ENCODE peak calls at places on chromosomes 1 and 21, in nine cellular contexts. One of them, this sample, is unnamed.

GRCh38 chr1:165306543-165307434 is 49.7 kb downstream of the LMX1A start:
- DNase-seq in AG20443: no peak
- DNase-seq in neural crest cell: no peak
- DNase-seq in amygdala: no peak
- DNase-seq in fibroblast of lung: no peak
- DNase-seq in SHP77: no peak
- DNase-seq in HFF-Myc: no peak
- DNase-seq in HCEC 1CT: no peak
- DNase-seq in activated CD4-positive, alpha-beta T cell treated with anti-CD3 and anti-CD28 coated beads, Interleukin-2, amount 10 ng/mL, durations not matched to agents 7 days and 5 days: no peak
- DNase-seq in this sample: no peak

GRCh38 chr1:43558346-43558841 is 27.7 kb downstream of the PTPRF start:
- DNase-seq in neural crest cell: no peak
- DNase-seq in HCEC 1CT: no peak
- DNase-seq in fibroblast of lung: peak
- DNase-seq in HFF-Myc: no peak
- DNase-seq in SHP77: no peak
- DNase-seq in amygdala: no peak
- DNase-seq in activated CD4-positive, alpha-beta T cell treated with anti-CD3 and anti-CD28 coated beads, Interleukin-2, amount 10 ng/mL, durations not matched to agents 7 days and 5 days: no peak
- DNase-seq in AG20443: peak
- DNase-seq in this sample: peak

GRCh38 chr1:87435484-87435883 is 106.8 kb downstream of the LMO4 start:
- DNase-seq in activated CD4-positive, alpha-beta T cell treated with anti-CD3 and anti-CD28 coated beads, Interleukin-2, amount 10 ng/mL, durations not matched to agents 7 days and 5 days: peak
- DNase-seq in neural crest cell: no peak
- DNase-seq in AG20443: peak
- DNase-seq in SHP77: no peak
- DNase-seq in amygdala: no peak
- DNase-seq in HCEC 1CT: no peak
- DNase-seq in HFF-Myc: no peak
- DNase-seq in fibroblast of lung: peak
- DNase-seq in this sample: no peak

GRCh38 chr1:15034656-15035055 is 118.9 kb upstream of the TMEM51 start:
- DNase-seq in HFF-Myc: no peak
- DNase-seq in activated CD4-positive, alpha-beta T cell treated with anti-CD3 and anti-CD28 coated beads, Interleukin-2, amount 10 ng/mL, durations not matched to agents 7 days and 5 days: no peak
- DNase-seq in neural crest cell: no peak
- DNase-seq in fibroblast of lung: no peak
- DNase-seq in AG20443: no peak
- DNase-seq in SHP77: no peak
- DNase-seq in amygdala: no peak
- DNase-seq in HCEC 1CT: no peak
- DNase-seq in this sample: no peak

GRCh38 chr21:35178812-35179211 is 129.7 kb upstream of the RUNX1 start:
- DNase-seq in fibroblast of lung: peak
- DNase-seq in activated CD4-positive, alpha-beta T cell treated with anti-CD3 and anti-CD28 coated beads, Interleukin-2, amount 10 ng/mL, durations not matched to agents 7 days and 5 days: no peak
- DNase-seq in HCEC 1CT: peak
- DNase-seq in SHP77: no peak
- DNase-seq in amygdala: no peak
- DNase-seq in AG20443: peak
- DNase-seq in neural crest cell: no peak
- DNase-seq in HFF-Myc: no peak
- DNase-seq in this sample: peak

GRCh38 chr1:91779603-91780021 is 106.3 kb downstream of the TGFBR3 start:
- DNase-seq in HFF-Myc: no peak
- DNase-seq in neural crest cell: no peak
- DNase-seq in HCEC 1CT: no peak
- DNase-seq in activated CD4-positive, alpha-beta T cell treated with anti-CD3 and anti-CD28 coated beads, Interleukin-2, amount 10 ng/mL, durations not matched to agents 7 days and 5 days: no peak
- DNase-seq in fibroblast of lung: no peak
- DNase-seq in amygdala: no peak
- DNase-seq in AG20443: no peak
- DNase-seq in SHP77: no peak
- DNase-seq in this sample: no peak

GRCh38 chr1:111570781-111571181 is 48.8 kb upstream of the RAP1A start:
- DNase-seq in HCEC 1CT: no peak
- DNase-seq in SHP77: peak
- DNase-seq in activated CD4-positive, alpha-beta T cell treated with anti-CD3 and anti-CD28 coated beads, Interleukin-2, amount 10 ng/mL, durations not matched to agents 7 days and 5 days: peak
- DNase-seq in HFF-Myc: no peak
- DNase-seq in neural crest cell: peak
- DNase-seq in amygdala: no peak
- DNase-seq in fibroblast of lung: peak
- DNase-seq in AG20443: no peak
- DNase-seq in this sample: no peak

GRCh38 chr1:198849108-198849507 is 210.3 kb downstream of the PTPRC start:
- DNase-seq in activated CD4-positive, alpha-beta T cell treated with anti-CD3 and anti-CD28 coated beads, Interleukin-2, amount 10 ng/mL, durations not matched to agents 7 days and 5 days: no peak
- DNase-seq in amygdala: no peak
- DNase-seq in SHP77: no peak
- DNase-seq in neural crest cell: no peak
- DNase-seq in HCEC 1CT: no peak
- DNase-seq in AG20443: no peak
- DNase-seq in fibroblast of lung: no peak
- DNase-seq in HFF-Myc: no peak
- DNase-seq in this sample: no peak

GRCh38 chr1:66450043-66450514 is 83.9 kb upstream of the SGIP1 start:
- DNase-seq in activated CD4-positive, alpha-beta T cell treated with anti-CD3 and anti-CD28 coated beads, Interleukin-2, amount 10 ng/mL, durations not matched to agents 7 days and 5 days: no peak
- DNase-seq in neural crest cell: no peak
- DNase-seq in HFF-Myc: no peak
- DNase-seq in HCEC 1CT: peak
- DNase-seq in fibroblast of lung: no peak
- DNase-seq in amygdala: no peak
- DNase-seq in SHP77: no peak
- DNase-seq in AG20443: no peak
- DNase-seq in this sample: peak

GRCh38 chr1:88503656-88504055 is 180.4 kb upstream of the PKN2 start:
- DNase-seq in fibroblast of lung: no peak
- DNase-seq in activated CD4-positive, alpha-beta T cell treated with anti-CD3 and anti-CD28 coated beads, Interleukin-2, amount 10 ng/mL, durations not matched to agents 7 days and 5 days: no peak
- DNase-seq in HFF-Myc: no peak
- DNase-seq in SHP77: no peak
- DNase-seq in neural crest cell: no peak
- DNase-seq in HCEC 1CT: no peak
- DNase-seq in amygdala: no peak
- DNase-seq in AG20443: no peak
- DNase-seq in this sample: peak

GRCh38 chr1:222644649-222645005 is 26.7 kb downstream of the MIA3 start:
- DNase-seq in fibroblast of lung: peak
- DNase-seq in SHP77: no peak
- DNase-seq in AG20443: no peak
- DNase-seq in amygdala: no peak
- DNase-seq in HCEC 1CT: no peak
- DNase-seq in neural crest cell: no peak
- DNase-seq in HFF-Myc: no peak
- DNase-seq in activated CD4-positive, alpha-beta T cell treated with anti-CD3 and anti-CD28 coated beads, Interleukin-2, amount 10 ng/mL, durations not matched to agents 7 days and 5 days: no peak
- DNase-seq in this sample: peak

GRCh38 chr1:21184266-21184665 is 7.6 kb upstream of the EIF4G3 start:
- DNase-seq in activated CD4-positive, alpha-beta T cell treated with anti-CD3 and anti-CD28 coated beads, Interleukin-2, amount 10 ng/mL, durations not matched to agents 7 days and 5 days: no peak
- DNase-seq in HCEC 1CT: no peak
- DNase-seq in AG20443: no peak
- DNase-seq in neural crest cell: no peak
- DNase-seq in SHP77: no peak
- DNase-seq in HFF-Myc: no peak
- DNase-seq in amygdala: no peak
- DNase-seq in fibroblast of lung: no peak
- DNase-seq in this sample: no peak

GRCh38 chr1:36994863-36995262 is 39.5 kb downstream of the GRIK3 start:
- DNase-seq in fibroblast of lung: no peak
- DNase-seq in AG20443: no peak
- DNase-seq in HCEC 1CT: no peak
- DNase-seq in neural crest cell: no peak
- DNase-seq in activated CD4-positive, alpha-beta T cell treated with anti-CD3 and anti-CD28 coated beads, Interleukin-2, amount 10 ng/mL, durations not matched to agents 7 days and 5 days: no peak
- DNase-seq in SHP77: no peak
- DNase-seq in amygdala: no peak
- DNase-seq in HFF-Myc: no peak
- DNase-seq in this sample: no peak

GRCh38 chr1:186819563-186819962 is 9.2 kb upstream of the PLA2G4A start:
- DNase-seq in fibroblast of lung: peak
- DNase-seq in AG20443: no peak
- DNase-seq in SHP77: no peak
- DNase-seq in neural crest cell: no peak
- DNase-seq in HFF-Myc: no peak
- DNase-seq in activated CD4-positive, alpha-beta T cell treated with anti-CD3 and anti-CD28 coated beads, Interleukin-2, amount 10 ng/mL, durations not matched to agents 7 days and 5 days: no peak
- DNase-seq in HCEC 1CT: no peak
- DNase-seq in amygdala: no peak
- DNase-seq in this sample: no peak

GRCh38 chr1:32636793-32637561 is 13.4 kb downstream of the ZBTB8OS start:
- DNase-seq in HCEC 1CT: no peak
- DNase-seq in neural crest cell: no peak
- DNase-seq in SHP77: no peak
- DNase-seq in AG20443: no peak
- DNase-seq in activated CD4-positive, alpha-beta T cell treated with anti-CD3 and anti-CD28 coated beads, Interleukin-2, amount 10 ng/mL, durations not matched to agents 7 days and 5 days: no peak
- DNase-seq in HFF-Myc: no peak
- DNase-seq in fibroblast of lung: peak
- DNase-seq in amygdala: no peak
- DNase-seq in this sample: no peak